ENCODE peak calls at places on chromosomes 3 and 15, in four cellular contexts. N is heart left ventricle, S is left lung, F is lower lobe of right lung. W is an unnamed sample.
A peak's percentile ranks its signal among the peaks of the same experiment; 100 is the strongest.

GRCh38 chr3:156728267-156728985 is 54.0 kb downstream of the TIPARP start:
- DNase-seq in N (no peak), S (no peak), F (no peak), W (no peak)

GRCh38 chr15:35671981-35672380 is 126.0 kb upstream of the DPH6 start:
- DNase-seq in F (no peak), S (no peak), N (no peak), W (no peak)

GRCh38 chr3:134312873-134313838 is 61.1 kb downstream of the AMOTL2 start:
- DNase-seq in S (peak; percentile 89), N (peak; percentile 82), F (peak; percentile 87), W (peak; percentile 59)

GRCh38 chr3:65776494-65776893 is 262.2 kb downstream of the MAGI1 start:
- DNase-seq in N (no peak), F (no peak), S (no peak), W (no peak)

GRCh38 chr3:10350324-10350985 is 29.5 kb upstream of the SEC13 start:
- DNase-seq in N (no peak), S (peak; percentile 66), F (no peak), W (no peak)

GRCh38 chr15:43187544-43188155 is 2.4 kb downstream of the CCNDBP1 start:
- DNase-seq in N (no peak), F (no peak), S (no peak), W (no peak)

GRCh38 chr3:170623524-170623923 is 37.6 kb upstream of the SLC7A14 start:
- DNase-seq in F (no peak), S (no peak), N (no peak), W (no peak)

GRCh38 chr15:34853001-34853758 is 57.8 kb upstream of the ACTC1 start:
- DNase-seq in S (no peak), F (no peak), N (no peak), W (no peak)

GRCh38 chr3:180311242-180311641 is 274.5 kb upstream of the PEX5L start:
- DNase-seq in F (no peak), S (no peak), N (no peak), W (no peak)

GRCh38 chr3:154970796-154971195 is 109.3 kb upstream of the MME start:
- DNase-seq in N (no peak), F (no peak), S (no peak), W (no peak)

GRCh38 chr15:57610130-57610529 is 18.4 kb downstream of the MYZAP start:
- DNase-seq in F (no peak), S (no peak), N (peak; percentile 77), W (peak; percentile 77)

GRCh38 chr3:72274511-72275295 is 489.8 kb upstream of the PROK2 start:
- DNase-seq in S (no peak), F (peak; percentile 55), N (peak; percentile 32), W (no peak)

GRCh38 chr15:50181983-50182232 is at the start of gene SLC27A2:
- DNase-seq in F (peak; percentile 64), S (peak; percentile 89), N (no peak), W (peak; percentile 72)

GRCh38 chr15:68582236-68582635 is 3.4 kb downstream of the CORO2B start:
- DNase-seq in S (no peak), F (no peak), N (no peak), W (no peak)

GRCh38 chr3:195102609-195103467 is 168.1 kb downstream of the XXYLT1 start:
- DNase-seq in N (no peak), F (no peak), S (no peak), W (no peak)

GRCh38 chr3:22117751-22118346 is 366.8 kb upstream of the ZNF385D start:
- DNase-seq in S (no peak), F (no peak), N (no peak), W (no peak)

GRCh38 chr15:58538225-58538731 is 106.5 kb downstream of the LIPC start:
- DNase-seq in F (no peak), N (no peak), S (no peak), W (no peak)

GRCh38 chr3:71119171-71119570 is 464.4 kb downstream of the FOXP1 start:
- DNase-seq in F (no peak), N (no peak), S (no peak), W (no peak)

GRCh38 chr3:29012011-29012410 is 268.9 kb upstream of the RBMS3 start:
- DNase-seq in F (no peak), S (no peak), N (no peak), W (no peak)

GRCh38 chr15:70507772-70508351 is 255.5 kb downstream of the UACA start:
- DNase-seq in S (peak; percentile 71), F (peak; percentile 73), N (no peak), W (no peak)

GRCh38 chr15:29141908-29142747 is 127.5 kb downstream of the NSMCE3 start:
- DNase-seq in N (no peak), S (no peak), F (no peak), W (no peak)

DNA sequence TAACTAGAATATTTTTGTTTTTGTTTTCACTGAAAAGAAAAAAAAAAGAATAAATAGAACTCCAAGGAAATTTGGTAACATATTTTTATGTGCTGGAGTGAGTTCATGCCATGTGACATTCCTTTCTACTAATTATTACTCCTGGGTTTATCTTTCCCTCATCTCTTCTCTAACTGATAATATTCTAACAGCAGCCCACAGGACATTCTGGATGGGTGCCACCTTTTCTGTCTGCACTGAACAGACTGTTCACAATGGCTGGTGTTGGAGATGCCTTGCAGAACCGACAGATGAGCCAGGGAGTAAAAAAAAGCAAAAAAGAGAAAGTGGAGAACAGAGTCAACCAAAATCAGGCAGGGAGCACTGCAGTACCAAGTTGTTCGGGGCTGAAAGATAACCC is 151.3 kb downstream of the OR4M2 start:
- DNase-seq in S (no peak), N (no peak), F (no peak), W (no peak)
- H3K9me3 ChIP-seq in S (peaks cover 5% of the 10 kb centered on the region), N (no peaks in the 10 kb centered on the region), F (no peaks in the 10 kb centered on the region), W (no peaks in the 10 kb centered on the region)

DNA sequence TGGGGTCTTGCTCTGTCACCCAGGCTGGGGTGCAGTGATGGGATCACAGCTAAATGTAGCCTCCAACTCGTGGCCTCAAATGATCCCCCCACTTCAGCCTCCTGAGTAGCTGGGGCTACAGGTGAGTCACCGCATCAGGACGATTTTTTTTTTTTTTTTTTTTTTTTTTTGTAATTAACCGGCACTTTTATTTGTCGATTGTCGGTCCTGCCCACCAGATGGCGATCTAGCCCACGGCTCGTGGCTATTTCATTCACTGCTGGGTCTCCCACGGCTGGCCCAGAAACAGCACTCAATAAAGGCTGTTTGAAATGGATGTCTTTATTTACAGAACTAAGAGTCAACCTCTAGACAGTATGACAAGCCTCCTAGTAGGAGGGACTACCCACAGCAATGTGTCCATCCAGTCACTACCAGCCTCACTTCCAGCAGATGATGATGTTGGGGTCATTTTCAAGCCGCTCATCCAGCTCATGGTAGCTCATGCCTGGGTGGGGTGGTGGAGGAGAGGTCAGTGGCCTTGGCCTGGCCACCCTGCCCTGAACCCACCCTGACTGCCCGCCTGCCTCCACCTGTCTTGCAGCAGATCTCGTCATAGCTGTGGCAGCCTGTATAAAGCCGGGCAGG is 1.8 kb upstream of the ZMYND10 start:
- DNase-seq in F (peak; percentile 78), S (no peak), N (peak; percentile 73), W (no peak)
- TF ChIP-seq CTCF in F (peak; percentile 57), S (peak; percentile 43), N (peak; percentile 58), W (peak; percentile 30)

GRCh38 chr15:82648257-82649103 is 1.3 kb upstream of the CPEB1 start:
- DNase-seq in N (no peak), F (no peak), S (no peak), W (no peak)
- H3K4me3 ChIP-seq in N (peak overlapping the region; percentile 55), F (peak overlapping the region; percentile 59), S (peak overlapping the region; percentile 43), W (peak overlapping the region; percentile 30)

GRCh38 chr15:22239806-22240180 is 159.5 kb downstream of the OR4M2 start:
- DNase-seq in N (no peak), F (no peak), S (no peak), W (no peak)

GRCh38 chr15:22240951-22241350 is 160.6 kb downstream of the OR4M2 start:
- DNase-seq in F (no peak), N (no peak), S (no peak), W (no peak)

GRCh38 chr15:22240403-22240802 is 160.1 kb downstream of the OR4M2 start:
- DNase-seq in S (no peak), N (no peak), F (no peak), W (no peak)

GRCh38 chr15:22243440-22244130 is 163.3 kb downstream of the OR4M2 start:
- DNase-seq in F (no peak), S (no peak), N (no peak), W (no peak)

DNA sequence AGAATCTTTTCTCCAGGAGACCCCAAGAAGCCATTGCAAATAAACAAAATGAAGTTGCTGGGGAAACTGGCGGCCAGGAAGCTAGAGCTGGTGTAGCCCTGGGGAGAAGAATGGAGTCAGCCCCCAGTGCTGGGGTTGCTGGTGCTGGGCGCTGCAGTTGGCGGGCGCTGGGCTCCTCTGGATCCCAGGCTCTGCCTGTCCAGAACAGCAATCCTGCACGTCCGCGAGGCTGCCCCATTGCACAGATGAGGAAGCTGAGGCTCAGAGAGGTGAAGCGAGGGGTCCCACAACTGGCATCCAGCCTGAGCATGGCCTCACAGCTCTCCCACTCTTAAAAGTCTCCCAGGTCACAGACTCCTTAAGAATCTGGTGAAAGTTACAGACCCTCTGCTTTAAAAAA is 161.1 kb downstream of the OR4M2 start:
- DNase-seq in F (no peak), N (no peak), S (no peak), W (no peak)
- H3K9me3 ChIP-seq in F (no peaks in the 10 kb centered on the region), N (no peaks in the 10 kb centered on the region), S (no peaks in the 10 kb centered on the region), W (no peaks in the 10 kb centered on the region)

GRCh38 chr3:123720638-123721037 is 135.8 kb upstream of the HACD2 start:
- DNase-seq in N (no peak), S (no peak), F (no peak), W (no peak)

GRCh38 chr3:123723527-123724168 is 138.8 kb upstream of the HACD2 start:
- DNase-seq in N (peak; percentile 58), F (no peak), S (no peak), W (no peak)

GRCh38 chr3:123722021-123722420 is 137.2 kb upstream of the HACD2 start:
- DNase-seq in N (no peak), F (no peak), S (peak; percentile 44), W (no peak)

GRCh38 chr3:123725652-123726400 is 141.0 kb upstream of the HACD2 start:
- DNase-seq in N (no peak), F (no peak), S (no peak), W (no peak)

GRCh38 chr3:123724306-123724705 is 139.5 kb upstream of the HACD2 start:
- DNase-seq in F (no peak), S (no peak), N (no peak), W (no peak)
- TF ChIP-seq CTCF in F (no peak), S (no peak), N (no peak), W (no peak)

GRCh38 chr3:184315871-184316661 is 1.7 kb downstream of the EIF4G1 start:
- DNase-seq in F (no peak), S (no peak), N (no peak), W (no peak)

GRCh38 chr3:184314700-184315505 is 497 bp downstream of the EIF4G1 start:
- DNase-seq in N (peak; percentile 91), F (peak; percentile 87), S (peak; percentile 92), W (peak; percentile 91)

GRCh38 chr3:184316792-184317191 is 2.4 kb downstream of the EIF4G1 start:
- DNase-seq in N (no peak), S (no peak), F (no peak), W (no peak)

GRCh38 chr3:184315506-184315867 is 1.1 kb downstream of the EIF4G1 start:
- DNase-seq in N (no peak), F (no peak), S (no peak), W (no peak)

DNA sequence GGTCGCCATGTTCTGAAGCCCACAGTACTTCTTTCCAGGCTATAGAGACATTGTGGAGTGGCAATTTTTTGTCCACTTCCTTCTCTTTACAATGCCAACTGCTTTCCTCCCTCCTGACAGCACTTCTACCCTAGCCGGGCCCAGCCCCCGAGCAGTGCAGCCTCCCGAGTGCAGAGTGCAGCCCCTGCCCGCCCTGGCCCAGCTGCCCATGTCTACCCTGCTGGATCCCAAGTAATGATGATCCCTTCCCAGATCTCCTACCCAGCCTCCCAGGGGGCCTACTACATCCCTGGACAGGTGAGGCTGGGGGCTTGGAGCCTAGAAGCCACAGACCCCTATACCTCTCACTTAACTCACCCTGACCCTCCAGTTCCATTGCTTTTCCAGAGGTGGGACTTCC is 2.8 kb downstream of the EIF4G1 start:
- DNase-seq in N (no peak), S (no peak), F (no peak), W (no peak)
- H3K4me3 ChIP-seq in N (peak overlapping the region; percentile 92), S (peak overlapping the region; percentile 89), F (peak overlapping the region; percentile 94), W (no peak overlapping the region)

W was measured in pancreas.